ENCODE peak calls at places on chromosome 20, in nine cellular contexts. One of them, this sample, is unnamed.
A peak's percentile ranks its signal among the peaks of the same experiment; 100 is the strongest.

GRCh38 chr20:2307136-2307535 is 11.3 kb downstream of the TGM3 start:
- DNase-seq in mucosa of gallbladder: no peak
- DNase-seq in effector memory CD4-positive, alpha-beta T cell: no peak
- DNase-seq in activated CD4-positive, alpha-beta T cell treated with anti-CD3 and anti-CD28 coated beads for 36 hours: no peak
- DNase-seq in tibial nerve: no peak
- DNase-seq in ascending aorta: no peak
- DNase-seq in stromal cell of bone marrow: no peak
- DNase-seq in HTR-8/SVneo: no peak
- DNase-seq in colonic mucosa: no peak
- DNase-seq in this sample: no peak

GRCh38 chr20:661474-662288 is 8.7 kb upstream of the SRXN1 start:
- DNase-seq in effector memory CD4-positive, alpha-beta T cell: no peak
- DNase-seq in HTR-8/SVneo: no peak
- DNase-seq in colonic mucosa: no peak
- DNase-seq in tibial nerve: no peak
- DNase-seq in mucosa of gallbladder: no peak
- DNase-seq in ascending aorta: no peak
- DNase-seq in activated CD4-positive, alpha-beta T cell treated with anti-CD3 and anti-CD28 coated beads for 36 hours: no peak
- DNase-seq in stromal cell of bone marrow: no peak
- DNase-seq in this sample: no peak

GRCh38 chr20:3681931-3682820 is at the start of gene ADAM33:
- DNase-seq in ascending aorta: peak; percentile 79
- DNase-seq in effector memory CD4-positive, alpha-beta T cell: no peak
- DNase-seq in colonic mucosa: peak; percentile 36
- DNase-seq in tibial nerve: peak; percentile 44
- DNase-seq in HTR-8/SVneo: peak; percentile 31
- DNase-seq in stromal cell of bone marrow: no peak
- DNase-seq in activated CD4-positive, alpha-beta T cell treated with anti-CD3 and anti-CD28 coated beads for 36 hours: no peak
- DNase-seq in mucosa of gallbladder: no peak
- DNase-seq in this sample: no peak

GRCh38 chr20:32365560-32365959 is 7.4 kb downstream of the ASXL1 start:
- DNase-seq in stromal cell of bone marrow: no peak
- DNase-seq in activated CD4-positive, alpha-beta T cell treated with anti-CD3 and anti-CD28 coated beads for 36 hours: no peak
- DNase-seq in tibial nerve: no peak
- DNase-seq in effector memory CD4-positive, alpha-beta T cell: no peak
- DNase-seq in mucosa of gallbladder: no peak
- DNase-seq in HTR-8/SVneo: no peak
- DNase-seq in colonic mucosa: no peak
- DNase-seq in ascending aorta: no peak
- DNase-seq in this sample: no peak

GRCh38 chr20:47205577-47206123 is 150.8 kb downstream of the ZMYND8 start:
- DNase-seq in tibial nerve: peak; percentile 41
- DNase-seq in effector memory CD4-positive, alpha-beta T cell: no peak
- DNase-seq in HTR-8/SVneo: peak; percentile 97
- DNase-seq in stromal cell of bone marrow: peak; percentile 76
- DNase-seq in ascending aorta: peak; percentile 82
- DNase-seq in activated CD4-positive, alpha-beta T cell treated with anti-CD3 and anti-CD28 coated beads for 36 hours: peak; percentile 82
- DNase-seq in colonic mucosa: peak; percentile 27
- DNase-seq in mucosa of gallbladder: peak; percentile 54
- DNase-seq in this sample: peak; percentile 60

GRCh38 chr20:47792021-47792618 is 6.8 kb upstream of the SULF2 start:
- DNase-seq in HTR-8/SVneo: peak; percentile 57
- DNase-seq in tibial nerve: peak; percentile 72
- DNase-seq in stromal cell of bone marrow: peak; percentile 98
- DNase-seq in mucosa of gallbladder: peak; percentile 59
- DNase-seq in effector memory CD4-positive, alpha-beta T cell: no peak
- DNase-seq in ascending aorta: peak; percentile 94
- DNase-seq in colonic mucosa: no peak
- DNase-seq in activated CD4-positive, alpha-beta T cell treated with anti-CD3 and anti-CD28 coated beads for 36 hours: peak; percentile 8
- DNase-seq in this sample: no peak

GRCh38 chr20:10940941-10941340 is 267.1 kb upstream of the JAG1 start:
- DNase-seq in effector memory CD4-positive, alpha-beta T cell: no peak
- DNase-seq in ascending aorta: no peak
- DNase-seq in mucosa of gallbladder: no peak
- DNase-seq in HTR-8/SVneo: no peak
- DNase-seq in activated CD4-positive, alpha-beta T cell treated with anti-CD3 and anti-CD28 coated beads for 36 hours: no peak
- DNase-seq in tibial nerve: no peak
- DNase-seq in stromal cell of bone marrow: no peak
- DNase-seq in colonic mucosa: no peak
- DNase-seq in this sample: peak; percentile 38

GRCh38 chr20:18012901-18013300 is 44.1 kb downstream of the MGME1 start:
- DNase-seq in effector memory CD4-positive, alpha-beta T cell: no peak
- DNase-seq in activated CD4-positive, alpha-beta T cell treated with anti-CD3 and anti-CD28 coated beads for 36 hours: no peak
- DNase-seq in tibial nerve: no peak
- DNase-seq in HTR-8/SVneo: no peak
- DNase-seq in colonic mucosa: no peak
- DNase-seq in stromal cell of bone marrow: no peak
- DNase-seq in mucosa of gallbladder: no peak
- DNase-seq in ascending aorta: no peak
- DNase-seq in this sample: no peak

GRCh38 chr20:33442136-33443005 is 1.2 kb downstream of the SNTA1 start:
- DNase-seq in mucosa of gallbladder: no peak
- DNase-seq in tibial nerve: no peak
- DNase-seq in ascending aorta: no peak
- DNase-seq in colonic mucosa: no peak
- DNase-seq in HTR-8/SVneo: no peak
- DNase-seq in stromal cell of bone marrow: no peak
- DNase-seq in effector memory CD4-positive, alpha-beta T cell: no peak
- DNase-seq in activated CD4-positive, alpha-beta T cell treated with anti-CD3 and anti-CD28 coated beads for 36 hours: peak; percentile 15
- DNase-seq in this sample: no peak

GRCh38 chr20:4645109-4645508 is 76.6 kb upstream of the PRND start:
- DNase-seq in stromal cell of bone marrow: no peak
- DNase-seq in activated CD4-positive, alpha-beta T cell treated with anti-CD3 and anti-CD28 coated beads for 36 hours: no peak
- DNase-seq in tibial nerve: no peak
- DNase-seq in HTR-8/SVneo: no peak
- DNase-seq in effector memory CD4-positive, alpha-beta T cell: no peak
- DNase-seq in colonic mucosa: no peak
- DNase-seq in mucosa of gallbladder: no peak
- DNase-seq in ascending aorta: no peak
- DNase-seq in this sample: no peak

GRCh38 chr20:50278684-50279531 is 88.3 kb downstream of the CEBPB start:
- DNase-seq in activated CD4-positive, alpha-beta T cell treated with anti-CD3 and anti-CD28 coated beads for 36 hours: no peak
- DNase-seq in ascending aorta: peak; percentile 90
- DNase-seq in effector memory CD4-positive, alpha-beta T cell: no peak
- DNase-seq in colonic mucosa: peak; percentile 73
- DNase-seq in tibial nerve: peak; percentile 73
- DNase-seq in HTR-8/SVneo: no peak
- DNase-seq in mucosa of gallbladder: peak; percentile 63
- DNase-seq in stromal cell of bone marrow: no peak
- DNase-seq in this sample: no peak

GRCh38 chr20:25011831-25012241 is 19.3 kb upstream of the APMAP start:
- DNase-seq in colonic mucosa: no peak
- DNase-seq in ascending aorta: peak; percentile 52
- DNase-seq in effector memory CD4-positive, alpha-beta T cell: no peak
- DNase-seq in stromal cell of bone marrow: no peak
- DNase-seq in mucosa of gallbladder: no peak
- DNase-seq in activated CD4-positive, alpha-beta T cell treated with anti-CD3 and anti-CD28 coated beads for 36 hours: no peak
- DNase-seq in tibial nerve: no peak
- DNase-seq in HTR-8/SVneo: no peak
- DNase-seq in this sample: no peak

GRCh38 chr20:24632581-24632980 is 163.2 kb downstream of the SYNDIG1 start:
- DNase-seq in colonic mucosa: no peak
- DNase-seq in mucosa of gallbladder: no peak
- DNase-seq in HTR-8/SVneo: no peak
- DNase-seq in stromal cell of bone marrow: no peak
- DNase-seq in effector memory CD4-positive, alpha-beta T cell: no peak
- DNase-seq in activated CD4-positive, alpha-beta T cell treated with anti-CD3 and anti-CD28 coated beads for 36 hours: no peak
- DNase-seq in ascending aorta: peak; percentile 40
- DNase-seq in tibial nerve: no peak
- DNase-seq in this sample: no peak

GRCh38 chr20:57919059-57919458 is 209.2 kb upstream of the PMEPA1 start:
- DNase-seq in stromal cell of bone marrow: no peak
- DNase-seq in mucosa of gallbladder: peak; percentile 44
- DNase-seq in HTR-8/SVneo: no peak
- DNase-seq in colonic mucosa: peak; percentile 71
- DNase-seq in effector memory CD4-positive, alpha-beta T cell: no peak
- DNase-seq in ascending aorta: no peak
- DNase-seq in tibial nerve: no peak
- DNase-seq in activated CD4-positive, alpha-beta T cell treated with anti-CD3 and anti-CD28 coated beads for 36 hours: no peak
- DNase-seq in this sample: no peak

GRCh38 chr20:25324412-25324811 is 66.2 kb downstream of the ABHD12 start:
- DNase-seq in tibial nerve: no peak
- DNase-seq in activated CD4-positive, alpha-beta T cell treated with anti-CD3 and anti-CD28 coated beads for 36 hours: no peak
- DNase-seq in stromal cell of bone marrow: no peak
- DNase-seq in mucosa of gallbladder: peak; percentile 47
- DNase-seq in effector memory CD4-positive, alpha-beta T cell: no peak
- DNase-seq in ascending aorta: peak; percentile 76
- DNase-seq in HTR-8/SVneo: no peak
- DNase-seq in colonic mucosa: no peak
- DNase-seq in this sample: no peak

GRCh38 chr20:47358672-47359532 is 2.4 kb upstream of the ZMYND8 start:
- DNase-seq in stromal cell of bone marrow: peak; percentile 87
- DNase-seq in ascending aorta: peak; percentile 94
- DNase-seq in mucosa of gallbladder: peak; percentile 94
- DNase-seq in activated CD4-positive, alpha-beta T cell treated with anti-CD3 and anti-CD28 coated beads for 36 hours: peak; percentile 24
- DNase-seq in tibial nerve: peak; percentile 72
- DNase-seq in effector memory CD4-positive, alpha-beta T cell: no peak
- DNase-seq in HTR-8/SVneo: peak; percentile 90
- DNase-seq in colonic mucosa: peak; percentile 94
- DNase-seq in this sample: peak; percentile 47

GRCh38 chr20:18133962-18134361 is 3.7 kb upstream of the KAT14 start:
- DNase-seq in effector memory CD4-positive, alpha-beta T cell: no peak
- DNase-seq in HTR-8/SVneo: no peak
- DNase-seq in mucosa of gallbladder: peak; percentile 42
- DNase-seq in stromal cell of bone marrow: no peak
- DNase-seq in activated CD4-positive, alpha-beta T cell treated with anti-CD3 and anti-CD28 coated beads for 36 hours: no peak
- DNase-seq in colonic mucosa: peak; percentile 66
- DNase-seq in tibial nerve: no peak
- DNase-seq in ascending aorta: no peak
- DNase-seq in this sample: no peak

GRCh38 chr20:10423735-10424134 is 10.3 kb downstream of the MKKS start:
- DNase-seq in ascending aorta: no peak
- DNase-seq in colonic mucosa: no peak
- DNase-seq in tibial nerve: no peak
- DNase-seq in mucosa of gallbladder: no peak
- DNase-seq in stromal cell of bone marrow: no peak
- DNase-seq in activated CD4-positive, alpha-beta T cell treated with anti-CD3 and anti-CD28 coated beads for 36 hours: no peak
- DNase-seq in effector memory CD4-positive, alpha-beta T cell: no peak
- DNase-seq in HTR-8/SVneo: no peak
- DNase-seq in this sample: no peak

GRCh38 chr20:3919352-3919751 is 30.2 kb downstream of the PANK2 start:
- DNase-seq in ascending aorta: no peak
- DNase-seq in effector memory CD4-positive, alpha-beta T cell: no peak
- DNase-seq in HTR-8/SVneo: no peak
- DNase-seq in activated CD4-positive, alpha-beta T cell treated with anti-CD3 and anti-CD28 coated beads for 36 hours: no peak
- DNase-seq in tibial nerve: no peak
- DNase-seq in mucosa of gallbladder: no peak
- DNase-seq in colonic mucosa: no peak
- DNase-seq in stromal cell of bone marrow: no peak
- DNase-seq in this sample: no peak

GRCh38 chr20:50295762-50296449 is 105.3 kb downstream of the CEBPB start:
- DNase-seq in stromal cell of bone marrow: no peak
- DNase-seq in activated CD4-positive, alpha-beta T cell treated with anti-CD3 and anti-CD28 coated beads for 36 hours: no peak
- DNase-seq in HTR-8/SVneo: no peak
- DNase-seq in ascending aorta: no peak
- DNase-seq in tibial nerve: no peak
- DNase-seq in colonic mucosa: no peak
- DNase-seq in mucosa of gallbladder: no peak
- DNase-seq in effector memory CD4-positive, alpha-beta T cell: no peak
- DNase-seq in this sample: no peak

GRCh38 chr20:19628570-19629134 is 129.4 kb upstream of the RIN2 start:
- DNase-seq in colonic mucosa: peak; percentile 88
- DNase-seq in activated CD4-positive, alpha-beta T cell treated with anti-CD3 and anti-CD28 coated beads for 36 hours: peak; percentile 72
- DNase-seq in ascending aorta: no peak
- DNase-seq in stromal cell of bone marrow: peak; percentile 16
- DNase-seq in effector memory CD4-positive, alpha-beta T cell: peak; percentile 6
- DNase-seq in HTR-8/SVneo: peak; percentile 24
- DNase-seq in tibial nerve: no peak
- DNase-seq in mucosa of gallbladder: peak; percentile 75
- DNase-seq in this sample: peak; percentile 15

GRCh38 chr20:37992802-37993538 is 40.3 kb downstream of the TTI1 start:
- DNase-seq in stromal cell of bone marrow: peak; percentile 35
- DNase-seq in tibial nerve: no peak
- DNase-seq in mucosa of gallbladder: no peak
- DNase-seq in activated CD4-positive, alpha-beta T cell treated with anti-CD3 and anti-CD28 coated beads for 36 hours: peak; percentile 47
- DNase-seq in colonic mucosa: peak; percentile 23
- DNase-seq in HTR-8/SVneo: peak; percentile 86
- DNase-seq in ascending aorta: no peak
- DNase-seq in effector memory CD4-positive, alpha-beta T cell: no peak
- DNase-seq in this sample: no peak

GRCh38 chr20:17895641-17896246 is 72.8 kb downstream of the SNX5 start:
- DNase-seq in mucosa of gallbladder: no peak
- DNase-seq in activated CD4-positive, alpha-beta T cell treated with anti-CD3 and anti-CD28 coated beads for 36 hours: peak; percentile 89
- DNase-seq in effector memory CD4-positive, alpha-beta T cell: no peak
- DNase-seq in HTR-8/SVneo: no peak
- DNase-seq in colonic mucosa: no peak
- DNase-seq in ascending aorta: peak; percentile 80
- DNase-seq in tibial nerve: peak; percentile 57
- DNase-seq in stromal cell of bone marrow: peak; percentile 38
- DNase-seq in this sample: peak; percentile 64

GRCh38 chr20:709864-710761 is 34.5 kb upstream of the SCRT2 start:
- DNase-seq in HTR-8/SVneo: no peak
- DNase-seq in colonic mucosa: no peak
- DNase-seq in activated CD4-positive, alpha-beta T cell treated with anti-CD3 and anti-CD28 coated beads for 36 hours: no peak
- DNase-seq in effector memory CD4-positive, alpha-beta T cell: no peak
- DNase-seq in stromal cell of bone marrow: no peak
- DNase-seq in tibial nerve: no peak
- DNase-seq in mucosa of gallbladder: no peak
- DNase-seq in ascending aorta: no peak
- DNase-seq in this sample: no peak

GRCh38 chr20:38143646-38144554 is 21.2 kb downstream of the TGM2 start:
- DNase-seq in effector memory CD4-positive, alpha-beta T cell: no peak
- DNase-seq in tibial nerve: no peak
- DNase-seq in activated CD4-positive, alpha-beta T cell treated with anti-CD3 and anti-CD28 coated beads for 36 hours: no peak
- DNase-seq in ascending aorta: peak; percentile 93
- DNase-seq in stromal cell of bone marrow: peak; percentile 82
- DNase-seq in colonic mucosa: peak; percentile 88
- DNase-seq in mucosa of gallbladder: no peak
- DNase-seq in HTR-8/SVneo: peak; percentile 81
- DNase-seq in this sample: no peak

GRCh38 chr20:41393705-41394066 is 27.1 kb upstream of the EMILIN3 start:
- DNase-seq in ascending aorta: no peak
- DNase-seq in activated CD4-positive, alpha-beta T cell treated with anti-CD3 and anti-CD28 coated beads for 36 hours: no peak
- DNase-seq in tibial nerve: no peak
- DNase-seq in HTR-8/SVneo: no peak
- DNase-seq in effector memory CD4-positive, alpha-beta T cell: no peak
- DNase-seq in colonic mucosa: no peak
- DNase-seq in stromal cell of bone marrow: no peak
- DNase-seq in mucosa of gallbladder: no peak
- DNase-seq in this sample: no peak

GRCh38 chr20:62617711-62618483 is 24.4 kb upstream of the SLCO4A1 start:
- DNase-seq in HTR-8/SVneo: no peak
- DNase-seq in colonic mucosa: no peak
- DNase-seq in effector memory CD4-positive, alpha-beta T cell: peak; percentile 17
- DNase-seq in tibial nerve: no peak
- DNase-seq in ascending aorta: peak; percentile 82
- DNase-seq in mucosa of gallbladder: no peak
- DNase-seq in activated CD4-positive, alpha-beta T cell treated with anti-CD3 and anti-CD28 coated beads for 36 hours: peak; percentile 84
- DNase-seq in stromal cell of bone marrow: no peak
- DNase-seq in this sample: peak; percentile 73

GRCh38 chr20:21767739-21768223 is 62.3 kb downstream of the PAX1 start:
- DNase-seq in colonic mucosa: no peak
- DNase-seq in ascending aorta: no peak
- DNase-seq in stromal cell of bone marrow: no peak
- DNase-seq in tibial nerve: no peak
- DNase-seq in mucosa of gallbladder: no peak
- DNase-seq in effector memory CD4-positive, alpha-beta T cell: no peak
- DNase-seq in HTR-8/SVneo: no peak
- DNase-seq in activated CD4-positive, alpha-beta T cell treated with anti-CD3 and anti-CD28 coated beads for 36 hours: peak; percentile 31
- DNase-seq in this sample: peak; percentile 16

GRCh38 chr20:9583151-9583550 is 68.8 kb downstream of the LAMP5 start:
- DNase-seq in ascending aorta: no peak
- DNase-seq in stromal cell of bone marrow: no peak
- DNase-seq in effector memory CD4-positive, alpha-beta T cell: no peak
- DNase-seq in HTR-8/SVneo: no peak
- DNase-seq in tibial nerve: no peak
- DNase-seq in activated CD4-positive, alpha-beta T cell treated with anti-CD3 and anti-CD28 coated beads for 36 hours: no peak
- DNase-seq in colonic mucosa: no peak
- DNase-seq in mucosa of gallbladder: no peak
- DNase-seq in this sample: no peak

GRCh38 chr20:51861726-51862466 is 59.6 kb upstream of the SALL4 start:
- DNase-seq in tibial nerve: no peak
- DNase-seq in HTR-8/SVneo: no peak
- DNase-seq in mucosa of gallbladder: no peak
- DNase-seq in effector memory CD4-positive, alpha-beta T cell: no peak
- DNase-seq in ascending aorta: no peak
- DNase-seq in activated CD4-positive, alpha-beta T cell treated with anti-CD3 and anti-CD28 coated beads for 36 hours: no peak
- DNase-seq in colonic mucosa: no peak
- DNase-seq in stromal cell of bone marrow: no peak
- DNase-seq in this sample: no peak

GRCh38 chr20:1345756-1346093 is 16.8 kb upstream of the SDCBP2 start:
- DNase-seq in tibial nerve: no peak
- DNase-seq in mucosa of gallbladder: no peak
- DNase-seq in stromal cell of bone marrow: no peak
- DNase-seq in activated CD4-positive, alpha-beta T cell treated with anti-CD3 and anti-CD28 coated beads for 36 hours: no peak
- DNase-seq in effector memory CD4-positive, alpha-beta T cell: no peak
- DNase-seq in colonic mucosa: no peak
- DNase-seq in HTR-8/SVneo: no peak
- DNase-seq in ascending aorta: no peak
- DNase-seq in this sample: no peak

This sample was measured in GM06990.